ENCODE peak calls at places on chromosome 4, in ten cellular contexts. One of them, this sample, is unnamed. For H3K4me1, the result is how much of the 10 kb centered on the place peaks cover.

GRCh38 chr4:48064349-48064748 is 47.8 kb downstream of the NIPAL1 start:
- DNase-seq in colonic mucosa: no peak
- DNase-seq in breast epithelium: no peak
- DNase-seq in naive thymus-derived CD4-positive, alpha-beta T cell: no peak
- DNase-seq in prostate gland: no peak
- DNase-seq in iPS DF 6.9: no peak
- DNase-seq in cardiac muscle cell: no peak
- DNase-seq in A549: no peak
- DNase-seq in uterus: no peak
- DNase-seq in body of pancreas: no peak
- DNase-seq in this sample: no peak

GRCh38 chr4:1579834-1580686 is 104.1 kb downstream of the FAM53A start:
- DNase-seq in iPS DF 6.9: no peak
- DNase-seq in body of pancreas: peak
- DNase-seq in A549: peak
- DNase-seq in uterus: peak
- DNase-seq in colonic mucosa: peak
- DNase-seq in breast epithelium: peak
- DNase-seq in naive thymus-derived CD4-positive, alpha-beta T cell: peak
- DNase-seq in cardiac muscle cell: peak
- DNase-seq in prostate gland: peak
- DNase-seq in this sample: peak

GRCh38 chr4:98260047-98260578 is 1.1 kb upstream of the RAP1GDS1 start:
- DNase-seq in body of pancreas: peak
- DNase-seq in colonic mucosa: peak
- DNase-seq in iPS DF 6.9: no peak
- DNase-seq in breast epithelium: peak
- DNase-seq in prostate gland: peak
- DNase-seq in cardiac muscle cell: peak
- DNase-seq in naive thymus-derived CD4-positive, alpha-beta T cell: no peak
- DNase-seq in A549: no peak
- DNase-seq in uterus: peak
- DNase-seq in this sample: peak

GRCh38 chr4:142845293-142846070 is 619 bp downstream of the INPP4B start:
- DNase-seq in naive thymus-derived CD4-positive, alpha-beta T cell: no peak
- DNase-seq in body of pancreas: peak
- DNase-seq in uterus: peak
- DNase-seq in colonic mucosa: peak
- DNase-seq in A549: peak
- DNase-seq in breast epithelium: no peak
- DNase-seq in iPS DF 6.9: no peak
- DNase-seq in cardiac muscle cell: peak
- DNase-seq in prostate gland: no peak
- DNase-seq in this sample: peak

GRCh38 chr4:16670726-16671125 is 227.7 kb downstream of the LDB2 start:
- DNase-seq in colonic mucosa: no peak
- DNase-seq in A549: no peak
- DNase-seq in naive thymus-derived CD4-positive, alpha-beta T cell: no peak
- DNase-seq in body of pancreas: no peak
- DNase-seq in iPS DF 6.9: no peak
- DNase-seq in prostate gland: no peak
- DNase-seq in cardiac muscle cell: no peak
- DNase-seq in breast epithelium: no peak
- DNase-seq in uterus: no peak
- DNase-seq in this sample: no peak

GRCh38 chr4:159639924-159640323 is 537.0 kb downstream of the RAPGEF2 start:
- DNase-seq in naive thymus-derived CD4-positive, alpha-beta T cell: no peak
- DNase-seq in iPS DF 6.9: no peak
- DNase-seq in breast epithelium: no peak
- DNase-seq in body of pancreas: no peak
- DNase-seq in A549: no peak
- DNase-seq in prostate gland: no peak
- DNase-seq in uterus: no peak
- DNase-seq in colonic mucosa: no peak
- DNase-seq in cardiac muscle cell: no peak
- DNase-seq in this sample: no peak

GRCh38 chr4:95142877-95143412 is 385.2 kb downstream of the BMPR1B start:
- DNase-seq in cardiac muscle cell: peak
- DNase-seq in colonic mucosa: no peak
- DNase-seq in naive thymus-derived CD4-positive, alpha-beta T cell: no peak
- DNase-seq in uterus: no peak
- DNase-seq in A549: no peak
- DNase-seq in prostate gland: no peak
- DNase-seq in breast epithelium: no peak
- DNase-seq in iPS DF 6.9: no peak
- DNase-seq in body of pancreas: no peak
- DNase-seq in this sample: no peak

GRCh38 chr4:165379662-165380061 is 854 bp downstream of the CPE start:
- DNase-seq in iPS DF 6.9: no peak
- DNase-seq in naive thymus-derived CD4-positive, alpha-beta T cell: no peak
- DNase-seq in uterus: no peak
- DNase-seq in cardiac muscle cell: peak
- DNase-seq in prostate gland: peak
- DNase-seq in A549: no peak
- DNase-seq in body of pancreas: peak
- DNase-seq in colonic mucosa: no peak
- DNase-seq in breast epithelium: no peak
- DNase-seq in this sample: no peak

GRCh38 chr4:1022739-1023066 is 11.3 kb downstream of the FGFRL1 start:
- DNase-seq in naive thymus-derived CD4-positive, alpha-beta T cell: no peak
- DNase-seq in breast epithelium: no peak
- DNase-seq in cardiac muscle cell: no peak
- DNase-seq in body of pancreas: no peak
- DNase-seq in prostate gland: no peak
- DNase-seq in A549: no peak
- DNase-seq in colonic mucosa: peak
- DNase-seq in uterus: no peak
- DNase-seq in iPS DF 6.9: no peak
- DNase-seq in this sample: no peak

GRCh38 chr4:119041951-119042560 is 93.6 kb upstream of the MYOZ2 start:
- DNase-seq in uterus: peak
- DNase-seq in body of pancreas: peak
- DNase-seq in prostate gland: peak
- DNase-seq in iPS DF 6.9: peak
- DNase-seq in colonic mucosa: peak
- DNase-seq in naive thymus-derived CD4-positive, alpha-beta T cell: peak
- DNase-seq in cardiac muscle cell: peak
- DNase-seq in breast epithelium: no peak
- DNase-seq in A549: peak
- DNase-seq in this sample: no peak

GRCh38 chr4:38872620-38873019 is 5.0 kb downstream of the FAM114A1 start:
- DNase-seq in iPS DF 6.9: no peak
- DNase-seq in uterus: no peak
- DNase-seq in colonic mucosa: peak
- DNase-seq in breast epithelium: peak
- DNase-seq in cardiac muscle cell: no peak
- DNase-seq in body of pancreas: peak
- DNase-seq in prostate gland: peak
- DNase-seq in naive thymus-derived CD4-positive, alpha-beta T cell: no peak
- DNase-seq in A549: peak
- DNase-seq in this sample: no peak

GRCh38 chr4:25795091-25795490 is 67.7 kb downstream of the SEL1L3 start:
- DNase-seq in A549: no peak
- DNase-seq in colonic mucosa: no peak
- DNase-seq in body of pancreas: no peak
- DNase-seq in uterus: no peak
- DNase-seq in naive thymus-derived CD4-positive, alpha-beta T cell: no peak
- DNase-seq in breast epithelium: no peak
- DNase-seq in prostate gland: no peak
- DNase-seq in iPS DF 6.9: no peak
- DNase-seq in cardiac muscle cell: no peak
- DNase-seq in this sample: no peak

GRCh38 chr4:25797136-25797535 is 65.7 kb downstream of the SEL1L3 start:
- DNase-seq in A549: no peak
- DNase-seq in prostate gland: no peak
- DNase-seq in uterus: no peak
- DNase-seq in body of pancreas: no peak
- DNase-seq in breast epithelium: no peak
- DNase-seq in iPS DF 6.9: no peak
- DNase-seq in colonic mucosa: no peak
- DNase-seq in naive thymus-derived CD4-positive, alpha-beta T cell: no peak
- DNase-seq in cardiac muscle cell: peak
- DNase-seq in this sample: no peak

GRCh38 chr4:25792200-25792791 is 70.5 kb downstream of the SEL1L3 start:
- DNase-seq in breast epithelium: no peak
- DNase-seq in body of pancreas: peak
- DNase-seq in colonic mucosa: peak
- DNase-seq in naive thymus-derived CD4-positive, alpha-beta T cell: no peak
- DNase-seq in uterus: no peak
- DNase-seq in cardiac muscle cell: peak
- DNase-seq in prostate gland: no peak
- DNase-seq in A549: peak
- DNase-seq in iPS DF 6.9: peak
- DNase-seq in this sample: no peak

GRCh38 chr4:25792843-25793242 is 69.9 kb downstream of the SEL1L3 start:
- DNase-seq in iPS DF 6.9: no peak
- DNase-seq in uterus: no peak
- DNase-seq in body of pancreas: no peak
- DNase-seq in colonic mucosa: no peak
- DNase-seq in prostate gland: no peak
- DNase-seq in cardiac muscle cell: no peak
- DNase-seq in A549: no peak
- DNase-seq in breast epithelium: no peak
- DNase-seq in naive thymus-derived CD4-positive, alpha-beta T cell: no peak
- DNase-seq in this sample: no peak

GRCh38 chr4:25795566-25796454 is 67.0 kb downstream of the SEL1L3 start:
- DNase-seq in iPS DF 6.9: peak
- DNase-seq in breast epithelium: no peak
- DNase-seq in uterus: no peak
- DNase-seq in prostate gland: no peak
- DNase-seq in cardiac muscle cell: peak
- DNase-seq in colonic mucosa: no peak
- DNase-seq in A549: no peak
- DNase-seq in naive thymus-derived CD4-positive, alpha-beta T cell: no peak
- DNase-seq in body of pancreas: no peak
- DNase-seq in this sample: no peak
- H3K27ac ChIP-seq in iPS DF 6.9: no peak
- H3K27ac ChIP-seq in breast epithelium: no peak
- H3K27ac ChIP-seq in uterus: no peak
- H3K27ac ChIP-seq in prostate gland: no peak
- H3K27ac ChIP-seq in cardiac muscle cell: peak
- H3K27ac ChIP-seq in colonic mucosa: no peak
- H3K27ac ChIP-seq in A549: peak
- H3K27ac ChIP-seq in naive thymus-derived CD4-positive, alpha-beta T cell: no peak
- H3K27ac ChIP-seq in body of pancreas: no peak
- H3K27ac ChIP-seq in this sample: no peak

GRCh38 chr4:145485120-145485519 is 3.5 kb downstream of the SMAD1 start:
- DNase-seq in A549: no peak
- DNase-seq in body of pancreas: no peak
- DNase-seq in uterus: no peak
- DNase-seq in prostate gland: no peak
- DNase-seq in breast epithelium: no peak
- DNase-seq in cardiac muscle cell: no peak
- DNase-seq in colonic mucosa: no peak
- DNase-seq in naive thymus-derived CD4-positive, alpha-beta T cell: no peak
- DNase-seq in iPS DF 6.9: no peak
- DNase-seq in this sample: no peak
- H3K4me1 ChIP-seq in A549: under half
- H3K4me1 ChIP-seq in body of pancreas: under half
- H3K4me1 ChIP-seq in uterus: under half
- H3K4me1 ChIP-seq in prostate gland: under half
- H3K4me1 ChIP-seq in breast epithelium: under half
- H3K4me1 ChIP-seq in cardiac muscle cell: under half
- H3K4me1 ChIP-seq in colonic mucosa: under half
- H3K4me1 ChIP-seq in naive thymus-derived CD4-positive, alpha-beta T cell: under half
- H3K4me1 ChIP-seq in iPS DF 6.9: under half
- H3K4me1 ChIP-seq in this sample: under half

GRCh38 chr4:74423101-74423500 is 21.8 kb upstream of the AREG start:
- DNase-seq in colonic mucosa: no peak
- DNase-seq in prostate gland: no peak
- DNase-seq in body of pancreas: peak
- DNase-seq in uterus: no peak
- DNase-seq in cardiac muscle cell: peak
- DNase-seq in naive thymus-derived CD4-positive, alpha-beta T cell: no peak
- DNase-seq in A549: peak
- DNase-seq in iPS DF 6.9: no peak
- DNase-seq in breast epithelium: no peak
- DNase-seq in this sample: no peak
- H3K27ac ChIP-seq in colonic mucosa: no peak
- H3K27ac ChIP-seq in prostate gland: no peak
- H3K27ac ChIP-seq in body of pancreas: no peak
- H3K27ac ChIP-seq in uterus: no peak
- H3K27ac ChIP-seq in cardiac muscle cell: no peak
- H3K27ac ChIP-seq in naive thymus-derived CD4-positive, alpha-beta T cell: no peak
- H3K27ac ChIP-seq in A549: no peak
- H3K27ac ChIP-seq in iPS DF 6.9: no peak
- H3K27ac ChIP-seq in breast epithelium: no peak
- H3K27ac ChIP-seq in this sample: no peak

DNA sequence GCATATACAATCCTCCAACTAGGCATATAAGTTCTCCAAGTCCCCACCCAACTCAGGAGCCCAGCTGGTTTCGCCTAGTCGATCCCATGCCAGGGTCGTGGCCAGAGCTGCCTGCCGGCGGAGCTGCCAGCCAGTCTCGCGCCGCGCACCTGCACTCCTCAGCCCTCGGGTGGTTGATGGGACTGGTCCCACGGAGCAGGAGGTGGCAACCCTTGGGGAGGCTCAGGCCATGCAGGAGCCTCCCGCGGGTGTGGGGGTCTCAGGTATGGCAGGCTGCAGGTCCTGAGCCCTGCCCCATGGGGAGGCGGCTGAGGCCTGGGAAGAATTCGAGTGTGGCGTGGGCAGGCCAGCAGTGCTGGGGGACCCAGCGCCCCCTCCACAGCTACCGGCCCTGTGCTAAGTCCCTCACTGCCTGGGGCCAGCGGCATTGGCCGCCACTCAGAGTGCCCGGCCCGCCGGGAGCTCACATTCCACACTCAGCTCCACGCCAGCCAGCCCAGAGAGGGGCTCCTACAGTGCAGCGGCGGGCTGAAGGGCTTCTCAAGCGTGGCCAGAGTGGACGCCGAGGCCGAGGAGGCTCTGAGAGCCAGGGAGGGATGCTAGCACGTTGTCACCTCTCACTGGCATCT is 1086.4 kb upstream of the PCDH10 start:
- DNase-seq in prostate gland: no peak
- DNase-seq in breast epithelium: no peak
- DNase-seq in iPS DF 6.9: no peak
- DNase-seq in A549: no peak
- DNase-seq in naive thymus-derived CD4-positive, alpha-beta T cell: no peak
- DNase-seq in uterus: no peak
- DNase-seq in body of pancreas: no peak
- DNase-seq in cardiac muscle cell: no peak
- DNase-seq in colonic mucosa: no peak
- DNase-seq in this sample: no peak
- H3K4me1 ChIP-seq in prostate gland: under half
- H3K4me1 ChIP-seq in breast epithelium: under half
- H3K4me1 ChIP-seq in iPS DF 6.9: under half
- H3K4me1 ChIP-seq in A549: under half
- H3K4me1 ChIP-seq in naive thymus-derived CD4-positive, alpha-beta T cell: under half
- H3K4me1 ChIP-seq in uterus: under half
- H3K4me1 ChIP-seq in body of pancreas: under half
- H3K4me1 ChIP-seq in cardiac muscle cell: under half
- H3K4me1 ChIP-seq in colonic mucosa: under half
- H3K4me1 ChIP-seq in this sample: under half